ENCODE peak calls at places on chromosomes 12 and 14, in eight cellular contexts. One of them, this sample, is unnamed.

GRCh38 chr12:1914116-1914911 is 4.1 kb downstream of the CACNA2D4 start:
- DNase-seq in heart left ventricle: no peak
- DNase-seq in ovary: no peak
- DNase-seq in uterus: no peak
- DNase-seq in suprapubic skin: no peak
- DNase-seq in H1: no peak
- DNase-seq in NB4: peak
- DNase-seq in prostate gland: no peak
- DNase-seq in this sample: no peak

GRCh38 chr12:69916541-69917270 is 91.7 kb downstream of the MYRFL start:
- DNase-seq in prostate gland: no peak
- DNase-seq in H1: no peak
- DNase-seq in NB4: no peak
- DNase-seq in suprapubic skin: no peak
- DNase-seq in uterus: no peak
- DNase-seq in heart left ventricle: no peak
- DNase-seq in ovary: no peak
- DNase-seq in this sample: no peak

GRCh38 chr14:88632512-88632911 is 69.7 kb downstream of the ZC3H14 start:
- DNase-seq in NB4: no peak
- DNase-seq in suprapubic skin: no peak
- DNase-seq in uterus: no peak
- DNase-seq in heart left ventricle: no peak
- DNase-seq in H1: no peak
- DNase-seq in prostate gland: no peak
- DNase-seq in ovary: no peak
- DNase-seq in this sample: no peak

GRCh38 chr12:54592316-54592715 is 3.9 kb upstream of the PPP1R1A start:
- DNase-seq in ovary: no peak
- DNase-seq in uterus: no peak
- DNase-seq in heart left ventricle: no peak
- DNase-seq in suprapubic skin: no peak
- DNase-seq in prostate gland: no peak
- DNase-seq in NB4: no peak
- DNase-seq in H1: no peak
- DNase-seq in this sample: no peak

GRCh38 chr14:60348211-60348610 is 99.2 kb downstream of the PPM1A start:
- DNase-seq in ovary: no peak
- DNase-seq in heart left ventricle: no peak
- DNase-seq in suprapubic skin: no peak
- DNase-seq in prostate gland: no peak
- DNase-seq in NB4: no peak
- DNase-seq in uterus: no peak
- DNase-seq in H1: no peak
- DNase-seq in this sample: no peak

GRCh38 chr12:56437430-56438176 is 11.6 kb downstream of the TIMELESS start:
- DNase-seq in prostate gland: no peak
- DNase-seq in ovary: no peak
- DNase-seq in uterus: no peak
- DNase-seq in suprapubic skin: no peak
- DNase-seq in H1: no peak
- DNase-seq in NB4: no peak
- DNase-seq in heart left ventricle: no peak
- DNase-seq in this sample: no peak

GRCh38 chr12:123077298-123078113 is 73.4 kb downstream of the PITPNM2 start:
- DNase-seq in NB4: no peak
- DNase-seq in heart left ventricle: no peak
- DNase-seq in suprapubic skin: no peak
- DNase-seq in ovary: no peak
- DNase-seq in H1: no peak
- DNase-seq in prostate gland: no peak
- DNase-seq in uterus: no peak
- DNase-seq in this sample: no peak

GRCh38 chr12:685388-685787 is 22.1 kb upstream of the NINJ2 start:
- DNase-seq in uterus: no peak
- DNase-seq in H1: no peak
- DNase-seq in suprapubic skin: no peak
- DNase-seq in heart left ventricle: no peak
- DNase-seq in NB4: peak
- DNase-seq in ovary: no peak
- DNase-seq in prostate gland: no peak
- DNase-seq in this sample: no peak

GRCh38 chr14:52443506-52443905 is 108.8 kb downstream of the TXNDC16 start:
- DNase-seq in prostate gland: no peak
- DNase-seq in uterus: no peak
- DNase-seq in suprapubic skin: no peak
- DNase-seq in NB4: no peak
- DNase-seq in H1: no peak
- DNase-seq in heart left ventricle: no peak
- DNase-seq in ovary: no peak
- DNase-seq in this sample: no peak

DNA sequence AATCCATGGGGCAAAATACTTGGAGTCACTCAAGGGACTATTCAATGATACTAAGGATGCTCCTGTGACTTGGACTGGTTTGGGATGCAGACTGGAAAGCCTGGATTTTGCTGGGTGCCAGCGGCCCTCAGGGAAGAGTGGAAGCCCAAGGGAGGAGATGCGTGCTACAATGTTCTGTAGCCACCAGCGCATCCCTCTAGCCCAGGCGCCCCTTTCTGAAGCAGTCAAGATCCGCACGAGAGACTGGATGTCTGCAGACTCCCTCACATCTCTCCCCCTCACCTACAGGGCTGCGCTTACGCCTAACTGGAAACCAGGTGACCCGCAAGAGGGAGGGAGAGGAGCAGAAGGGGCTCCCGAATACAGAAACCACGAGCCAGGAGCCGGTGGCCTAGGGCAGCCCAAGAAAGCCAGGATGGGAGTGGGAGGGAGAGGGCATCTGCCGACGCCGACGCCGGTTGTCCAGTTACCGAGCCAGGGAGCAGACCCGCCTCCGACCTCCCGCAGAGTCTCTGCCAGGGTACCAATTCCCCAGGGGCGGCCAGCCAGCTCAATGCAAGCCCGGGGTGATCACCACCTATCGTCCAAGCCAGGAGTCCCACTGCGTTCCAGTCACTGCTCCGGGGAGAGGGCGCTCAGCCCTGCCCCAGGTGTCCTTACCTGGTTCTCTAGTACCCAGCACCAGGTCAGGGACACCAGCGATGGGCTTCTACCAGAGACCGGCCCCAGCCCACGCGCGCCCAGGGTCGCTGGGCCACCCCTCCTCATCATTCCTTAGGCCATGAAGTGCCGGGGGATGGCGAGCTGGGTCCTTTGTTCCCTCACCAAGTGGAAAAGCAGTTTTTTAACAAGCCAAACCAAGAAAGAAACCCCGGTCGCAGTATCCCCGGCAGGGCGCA is 1.2 kb downstream of the NTN4 start:
- DNase-seq in suprapubic skin: no peak
- DNase-seq in ovary: peak
- DNase-seq in NB4: no peak
- DNase-seq in H1: no peak
- DNase-seq in prostate gland: peak
- DNase-seq in uterus: peak
- DNase-seq in heart left ventricle: peak
- DNase-seq in this sample: peak
- TF ChIP-seq POLR2A in suprapubic skin: no peak
- TF ChIP-seq POLR2A in ovary: no peak
- TF ChIP-seq POLR2A in NB4: no peak
- TF ChIP-seq POLR2A in H1: no peak
- TF ChIP-seq POLR2A in prostate gland: peak
- TF ChIP-seq POLR2A in uterus: no peak
- TF ChIP-seq POLR2A in heart left ventricle: no peak
- TF ChIP-seq POLR2A in this sample: peak

DNA sequence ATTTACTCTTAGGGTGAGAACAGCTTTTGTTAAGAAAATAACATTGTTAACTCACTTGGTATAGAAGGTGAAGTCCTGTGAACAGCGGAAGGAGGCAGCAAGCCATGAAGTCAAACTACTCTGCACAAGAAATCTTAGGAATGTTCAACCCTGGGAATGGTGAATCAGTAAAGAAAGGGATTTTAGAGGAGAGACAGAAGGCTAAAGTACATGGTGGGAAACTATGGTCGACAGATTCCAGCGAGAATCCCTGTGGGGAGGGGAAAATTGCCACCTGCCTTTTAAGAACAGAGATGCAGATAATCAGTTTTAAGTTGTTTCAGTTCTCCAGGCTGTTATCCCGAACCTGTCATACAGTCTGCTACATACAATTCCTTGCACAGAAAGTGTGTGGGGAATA is 63.2 kb upstream of the PTPRR start:
- DNase-seq in suprapubic skin: no peak
- DNase-seq in NB4: no peak
- DNase-seq in prostate gland: no peak
- DNase-seq in H1: no peak
- DNase-seq in uterus: no peak
- DNase-seq in heart left ventricle: no peak
- DNase-seq in ovary: no peak
- DNase-seq in this sample: no peak
- H3K4me3 ChIP-seq in suprapubic skin: no peak
- H3K4me3 ChIP-seq in NB4: no peak
- H3K4me3 ChIP-seq in prostate gland: no peak
- H3K4me3 ChIP-seq in H1: no peak
- H3K4me3 ChIP-seq in uterus: no peak
- H3K4me3 ChIP-seq in heart left ventricle: no peak
- H3K4me3 ChIP-seq in ovary: no peak
- H3K4me3 ChIP-seq in this sample: no peak

GRCh38 chr12:2960432-2960956 is 1.3 kb downstream of the TEAD4 start:
- DNase-seq in ovary: no peak
- DNase-seq in NB4: no peak
- DNase-seq in prostate gland: no peak
- DNase-seq in H1: no peak
- DNase-seq in suprapubic skin: no peak
- DNase-seq in heart left ventricle: no peak
- DNase-seq in uterus: no peak
- DNase-seq in this sample: no peak
- TF ChIP-seq POLR2A in ovary: no peak
- TF ChIP-seq POLR2A in NB4: no peak
- TF ChIP-seq POLR2A in prostate gland: no peak
- TF ChIP-seq POLR2A in H1: no peak
- TF ChIP-seq POLR2A in suprapubic skin: no peak
- TF ChIP-seq POLR2A in heart left ventricle: no peak
- TF ChIP-seq POLR2A in uterus: no peak
- TF ChIP-seq POLR2A in this sample: no peak

GRCh38 chr12:126772171-126772864 is 1494.7 kb upstream of the TMEM132C start:
- DNase-seq in prostate gland: no peak
- DNase-seq in heart left ventricle: no peak
- DNase-seq in uterus: no peak
- DNase-seq in ovary: no peak
- DNase-seq in H1: no peak
- DNase-seq in NB4: peak
- DNase-seq in suprapubic skin: no peak
- DNase-seq in this sample: peak
- H3K4me3 ChIP-seq in prostate gland: no peak
- H3K4me3 ChIP-seq in heart left ventricle: no peak
- H3K4me3 ChIP-seq in uterus: no peak
- H3K4me3 ChIP-seq in ovary: no peak
- H3K4me3 ChIP-seq in H1: no peak
- H3K4me3 ChIP-seq in NB4: no peak
- H3K4me3 ChIP-seq in suprapubic skin: no peak
- H3K4me3 ChIP-seq in this sample: no peak

DNA sequence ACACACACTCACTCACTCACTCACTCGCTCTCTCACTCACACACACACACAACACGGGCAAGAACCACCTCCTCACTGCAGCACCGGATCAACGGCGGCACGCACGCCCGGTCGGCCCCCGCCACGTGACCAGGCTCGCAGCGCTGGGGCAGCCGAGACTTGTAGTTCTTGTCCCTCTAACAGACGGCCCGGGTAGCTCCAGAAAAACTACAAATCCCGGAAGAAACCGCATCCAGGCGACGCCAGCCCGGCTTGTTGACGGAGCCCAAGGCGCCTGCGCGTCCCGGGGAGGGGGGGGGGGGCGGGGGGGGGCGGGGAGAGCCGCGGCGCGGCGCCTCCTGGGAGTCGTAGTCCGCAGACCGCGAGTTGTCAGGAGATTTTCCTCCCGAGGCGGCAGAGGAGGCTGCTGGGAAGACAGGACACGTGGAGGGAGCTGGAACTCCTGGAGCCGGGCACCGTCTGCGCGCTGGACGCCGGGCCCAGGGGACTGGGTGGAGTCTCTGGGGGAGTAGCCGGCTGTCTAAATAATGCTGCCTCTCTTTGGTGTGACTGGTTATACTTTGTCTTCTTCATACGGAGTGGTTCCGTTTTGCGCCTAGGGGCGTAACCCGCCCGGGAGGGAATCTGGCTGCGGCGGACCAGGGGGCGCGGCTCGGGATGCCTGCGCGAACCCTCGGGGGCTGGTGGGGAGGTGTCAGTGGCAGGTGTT is at the start of gene MAX:
- DNase-seq in ovary: peak
- DNase-seq in uterus: peak
- DNase-seq in heart left ventricle: peak
- DNase-seq in prostate gland: peak
- DNase-seq in H1: peak
- DNase-seq in suprapubic skin: peak
- DNase-seq in NB4: peak
- DNase-seq in this sample: peak
- TF ChIP-seq POLR2A in ovary: peak
- TF ChIP-seq POLR2A in uterus: peak
- TF ChIP-seq POLR2A in heart left ventricle: peak
- TF ChIP-seq POLR2A in prostate gland: peak
- TF ChIP-seq POLR2A in H1: no peak
- TF ChIP-seq POLR2A in suprapubic skin: peak
- TF ChIP-seq POLR2A in NB4: peak
- TF ChIP-seq POLR2A in this sample: peak

DNA sequence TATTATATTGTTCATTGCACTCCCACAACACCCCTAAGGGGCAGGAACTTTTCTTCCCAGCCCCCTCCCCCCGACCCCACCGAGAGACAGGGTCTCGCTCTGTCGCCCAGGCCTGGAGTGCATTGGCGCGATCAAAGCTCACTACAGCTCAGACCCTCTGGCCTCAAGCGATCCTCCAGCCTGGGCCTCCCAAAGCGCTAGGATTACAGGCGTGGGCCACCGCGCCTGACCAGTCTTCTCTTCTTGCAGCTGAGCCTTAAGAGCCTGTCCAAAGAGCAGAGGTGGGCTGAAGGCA is 310 bp upstream of the UNG start:
- DNase-seq in H1: no peak
- DNase-seq in suprapubic skin: no peak
- DNase-seq in ovary: no peak
- DNase-seq in NB4: no peak
- DNase-seq in prostate gland: no peak
- DNase-seq in heart left ventricle: no peak
- DNase-seq in uterus: no peak
- DNase-seq in this sample: no peak
- H3K4me3 ChIP-seq in H1: peak
- H3K4me3 ChIP-seq in suprapubic skin: peak
- H3K4me3 ChIP-seq in ovary: peak
- H3K4me3 ChIP-seq in NB4: peak
- H3K4me3 ChIP-seq in prostate gland: no peak
- H3K4me3 ChIP-seq in heart left ventricle: no peak
- H3K4me3 ChIP-seq in uterus: no peak
- H3K4me3 ChIP-seq in this sample: no peak

DNA sequence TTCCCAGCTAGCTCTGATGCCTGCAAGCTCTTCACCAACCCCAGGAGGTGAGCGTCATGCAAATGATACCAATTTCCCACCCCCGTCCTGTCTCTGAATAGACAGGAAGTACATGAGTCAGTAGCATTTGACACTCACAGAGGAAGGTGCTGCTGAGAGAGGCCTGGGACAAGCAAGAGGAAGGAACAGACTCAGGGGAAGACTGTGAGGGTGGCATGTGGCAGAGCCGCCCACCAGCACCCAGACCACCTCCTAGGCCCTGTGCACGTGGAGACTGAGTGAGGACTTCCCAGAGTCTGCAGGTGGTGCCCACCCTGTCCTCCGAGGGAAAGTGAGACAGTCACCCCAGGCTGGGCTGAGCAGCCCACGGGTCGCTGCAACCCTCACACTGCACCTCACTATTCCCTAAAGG is 199.5 kb upstream of the SFSWAP start:
- DNase-seq in ovary: no peak
- DNase-seq in uterus: no peak
- DNase-seq in prostate gland: no peak
- DNase-seq in NB4: peak
- DNase-seq in H1: peak
- DNase-seq in suprapubic skin: no peak
- DNase-seq in heart left ventricle: no peak
- DNase-seq in this sample: no peak
- TF ChIP-seq POLR2A in ovary: no peak
- TF ChIP-seq POLR2A in uterus: no peak
- TF ChIP-seq POLR2A in prostate gland: no peak
- TF ChIP-seq POLR2A in NB4: no peak
- TF ChIP-seq POLR2A in H1: no peak
- TF ChIP-seq POLR2A in suprapubic skin: no peak
- TF ChIP-seq POLR2A in heart left ventricle: no peak
- TF ChIP-seq POLR2A in this sample: no peak